ENCODE peak calls at places on chromosomes 7 and 10, in six cellular contexts. R is NCI-H1105; M is GM10248; K is activated CD4-positive, CD25-positive, alpha-beta regulatory T cell; X is GM12865; N is sciatic nerve. T is an unnamed sample.

GRCh38 chr7:140049339-140050024 is 13.3 kb downstream of the PARP12 start:
- DNase-seq in M (no peak), X (no peak), N (no peak), K (no peak), R (no peak), T (peak)

GRCh38 chr7:45714521-45714820 is 140.3 kb downstream of the ADCY1 start:
- DNase-seq in M (no peak), K (no peak), R (no peak), N (no peak), X (no peak), T (no peak)

GRCh38 chr10:100847440-100847839 is 65.3 kb upstream of the SLF2 start:
- DNase-seq in M (no peak), X (no peak), K (peak), R (no peak), N (no peak), T (no peak)

GRCh38 chr7:43650457-43651052 is 67.6 kb downstream of the STK17A start:
- DNase-seq in R (no peak), M (no peak), X (peak), K (no peak), N (no peak), T (no peak)

GRCh38 chr7:70353310-70353947 is 755.2 kb downstream of the AUTS2 start:
- DNase-seq in N (no peak), R (no peak), M (no peak), X (no peak), K (no peak), T (peak)

GRCh38 chr7:27064169-27064568 is 31.6 kb downstream of the HOXA1 start:
- DNase-seq in X (no peak), R (no peak), M (no peak), K (no peak), N (no peak), T (no peak)

GRCh38 chr7:51101111-51101757 is 215.4 kb downstream of the COBL start:
- DNase-seq in R (no peak), K (no peak), X (no peak), N (no peak), M (no peak), T (no peak)

GRCh38 chr7:137970263-137970975 is 31.5 kb downstream of the CREB3L2 start:
- DNase-seq in K (no peak), M (no peak), X (no peak), N (no peak), R (no peak), T (no peak)

GRCh38 chr10:48192916-48193450 is 81.5 kb downstream of the FRMPD2 start:
- DNase-seq in K (no peak), M (no peak), R (no peak), N (no peak), X (no peak), T (no peak)

T was measured in NCI-H2029.